ENCODE peak calls at places on chromosomes 5 and 9, in six cellular contexts. B is IMR-90, R is H9, I is neuronal stem cell, D is trophoblast cell, N is H1. C is an unnamed sample.
A peak's percentile ranks its signal among the peaks of the same experiment; 100 is the strongest.

GRCh38 chr9:87751869-87752268 is 25.9 kb downstream of the CTSL start:
- DNase-seq in B (no peak), R (no peak), I (no peak), D (no peak), N (no peak), C (no peak)

GRCh38 chr5:6587171-6587570 is 45.7 kb downstream of the NSUN2 start:
- DNase-seq in B (no peak), R (no peak), I (no peak), D (no peak), N (no peak), C (no peak)

GRCh38 chr5:90968319-90968718 is 409.7 kb downstream of the ADGRV1 start:
- DNase-seq in B (no peak), R (no peak), I (no peak), D (no peak), N (no peak), C (peak; percentile 44)

GRCh38 chr5:18394154-18394804 is 760.0 kb downstream of the TAF11L14 start:
- DNase-seq in B (peak; percentile 18), R (peak; percentile 82), I (peak; percentile 85), D (peak; percentile 89), N (peak; percentile 71), C (peak; percentile 43)

GRCh38 chr9:133074111-133074651 is 12.4 kb downstream of the CEL start:
- DNase-seq in B (peak; percentile 78), R (no peak), I (no peak), D (no peak), N (no peak), C (peak; percentile 52)

GRCh38 chr9:100515578-100516494 is 42.9 kb downstream of the TMEFF1 start:
- DNase-seq in B (peak; percentile 34), R (no peak), I (no peak), D (peak; percentile 86), N (no peak), C (peak; percentile 26)

GRCh38 chr5:81989204-81989603 is 17.4 kb downstream of the ATG10 start:
- DNase-seq in B (no peak), R (no peak), I (no peak), D (no peak), N (no peak), C (no peak)

GRCh38 chr5:3197699-3198098 is 397.9 kb upstream of the IRX1 start:
- DNase-seq in B (no peak), R (peak; percentile 61), I (peak; percentile 68), D (no peak), N (no peak), C (no peak)

GRCh38 chr9:133506653-133507038 is 18.1 kb downstream of the MYMK start:
- DNase-seq in B (peak; percentile 89), R (no peak), I (no peak), D (no peak), N (no peak), C (peak; percentile 92)

GRCh38 chr5:173554038-173554955 is 62.2 kb downstream of the BOD1 start:
- DNase-seq in B (no peak), R (no peak), I (no peak), D (no peak), N (no peak), C (no peak)

GRCh38 chr5:106459541-106459940 is 1211.2 kb downstream of the EFNA5 start:
- DNase-seq in B (no peak), R (no peak), I (no peak), D (no peak), N (no peak), C (no peak)

GRCh38 chr9:135579356-135579755 is 17.8 kb downstream of the PAEP start:
- DNase-seq in B (no peak), R (no peak), I (no peak), D (no peak), N (no peak), C (no peak)

GRCh38 chr5:65172486-65173129 is 309.1 kb downstream of the ADAMTS6 start:
- DNase-seq in B (peak; percentile 87), R (no peak), I (no peak), D (no peak), N (no peak), C (no peak)

GRCh38 chr5:134436523-134437339 is 25.1 kb upstream of the CDKN2AIPNL start:
- DNase-seq in B (peak; percentile 98), R (peak; percentile 55), I (no peak), D (peak; percentile 82), N (no peak), C (peak; percentile 98)

GRCh38 chr5:119445544-119445943 is 6.8 kb upstream of the HSD17B4 start:
- DNase-seq in B (no peak), R (peak; percentile 65), I (no peak), D (no peak), N (no peak), C (no peak)

GRCh38 chr5:55763736-55764420 is 26.0 kb downstream of the DDX4 start:
- DNase-seq in B (no peak), R (no peak), I (no peak), D (no peak), N (no peak), C (no peak)

GRCh38 chr5:68449380-68449779 is 233.8 kb downstream of the PIK3R1 start:
- DNase-seq in B (no peak), R (no peak), I (no peak), D (no peak), N (no peak), C (no peak)

GRCh38 chr5:172973931-172974330 is 9.6 kb upstream of the ATP6V0E1 start:
- DNase-seq in B (peak; percentile 55), R (no peak), I (no peak), D (no peak), N (no peak), C (no peak)

GRCh38 chr9:33263131-33263935 is 1.2 kb downstream of the BAG1 start:
- DNase-seq in B (no peak), R (no peak), I (no peak), D (no peak), N (no peak), C (peak; percentile 63)

GRCh38 chr5:145925353-145925752 is 11.0 kb upstream of the SH3RF2 start:
- DNase-seq in B (peak; percentile 86), R (no peak), I (no peak), D (peak; percentile 74), N (no peak), C (peak; percentile 82)

GRCh38 chr9:4796530-4796929 is 3.8 kb downstream of the RCL1 start:
- DNase-seq in B (no peak), R (no peak), I (no peak), D (no peak), N (no peak), C (no peak)
- H3K27ac ChIP-seq in B (no peak overlapping the region), R (no peak overlapping the region), I (no peak overlapping the region), D (no peak overlapping the region), N (no peak overlapping the region), C (no peak overlapping the region)

DNA sequence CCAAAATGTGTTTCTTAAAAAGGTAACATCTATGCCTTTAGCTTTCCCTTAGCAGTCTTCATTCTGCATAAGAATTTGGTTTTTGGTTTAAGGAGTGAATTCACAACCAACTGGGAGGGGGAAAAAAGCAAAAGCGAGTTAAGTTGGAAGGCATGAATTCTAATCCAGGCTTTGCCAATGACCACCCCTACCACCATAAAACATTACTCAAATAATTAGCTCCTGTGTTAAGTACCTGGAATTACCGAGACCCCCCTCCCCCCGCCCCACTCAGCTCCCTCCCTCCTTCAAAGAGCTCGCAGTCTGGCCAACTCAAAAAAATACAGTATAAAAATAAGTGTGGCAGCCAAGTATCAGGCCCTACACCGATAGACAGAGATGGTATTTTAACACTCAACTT is 540 bp downstream of the ATG12 start:
- DNase-seq in B (no peak), R (no peak), I (no peak), D (peak; percentile 31), N (no peak), C (peak; percentile 25)
- H2AFZ ChIP-seq in B (no peak overlapping the region), R (no peak overlapping the region), I (peak overlapping the region; percentile 87), D (no peak overlapping the region), N (no peak overlapping the region), C (no peak overlapping the region)

GRCh38 chr9:72168075-72168474 is 18.8 kb downstream of the GDA start:
- DNase-seq in B (no peak), R (no peak), I (no peak), D (no peak), N (no peak), C (no peak)

GRCh38 chr9:72169185-72169584 is 19.9 kb downstream of the GDA start:
- DNase-seq in B (no peak), R (no peak), I (no peak), D (no peak), N (no peak), C (no peak)

DNA sequence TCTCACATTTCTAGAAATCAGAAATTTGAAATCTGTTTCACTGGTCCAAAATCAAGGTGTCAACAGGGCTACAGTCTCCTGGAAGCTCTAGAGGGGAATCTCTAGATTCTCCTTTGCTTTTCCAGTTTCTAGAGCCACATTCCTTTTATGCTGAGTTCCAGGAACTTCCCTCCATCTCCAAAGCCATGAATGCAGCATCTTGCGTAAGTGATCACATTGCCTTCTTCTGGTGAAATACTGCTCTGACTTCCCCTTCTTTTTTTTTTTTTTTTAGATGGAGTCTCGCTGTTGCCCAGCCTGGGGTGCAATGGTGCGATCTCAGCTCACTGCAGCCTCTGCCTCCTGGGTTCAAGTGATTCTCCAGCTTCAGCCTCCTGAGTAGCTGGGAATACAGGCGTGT is 23.8 kb downstream of the GDA start:
- DNase-seq in B (no peak), R (no peak), I (no peak), D (peak; percentile 88), N (no peak), C (no peak)
- H4K91ac ChIP-seq in B (no peak overlapping the region), R (no peak overlapping the region), I (no peak overlapping the region), D (no peak overlapping the region), N (no peak overlapping the region), C (no peak overlapping the region)

GRCh38 chr5:43203373-43203772 is 11.3 kb downstream of the NIM1K start:
- DNase-seq in B (peak; percentile 31), R (no peak), I (no peak), D (no peak), N (no peak), C (no peak)
- H3K27ac ChIP-seq in B (no peak overlapping the region), R (no peak overlapping the region), I (no peak overlapping the region), D (no peak overlapping the region), N (no peak overlapping the region), C (no peak overlapping the region)

GRCh38 chr9:121700165-121700830 is 48.9 kb downstream of the DAB2IP start:
- DNase-seq in B (peak; percentile 48), R (peak; percentile 71), I (peak; percentile 12), D (no peak), N (no peak), C (peak; percentile 37)

GRCh38 chr9:121700831-121701419 is 49.5 kb downstream of the DAB2IP start:
- DNase-seq in B (no peak), R (no peak), I (no peak), D (no peak), N (no peak), C (no peak)

GRCh38 chr9:121701736-121702261 is 50.4 kb downstream of the DAB2IP start:
- DNase-seq in B (no peak), R (no peak), I (no peak), D (no peak), N (no peak), C (no peak)

GRCh38 chr9:121698627-121699270 is 47.3 kb downstream of the DAB2IP start:
- DNase-seq in B (no peak), R (peak; percentile 73), I (peak; percentile 83), D (no peak), N (no peak), C (no peak)

GRCh38 chr9:121699271-121700164 is 48.1 kb downstream of the DAB2IP start:
- DNase-seq in B (peak; percentile 55), R (peak; percentile 63), I (peak; percentile 20), D (no peak), N (no peak), C (peak; percentile 63)
- H2AFZ ChIP-seq in B (peak overlapping the region; percentile 93), R (no peak overlapping the region), I (peak overlapping the region; percentile 94), D (peak overlapping the region; percentile 15), N (no peak overlapping the region), C (no peak overlapping the region)

C was measured in mesenchymal stem cell.